ENCODE peak calls at places on chromosomes 16 and 17, in four cellular contexts. M, P, H and A are unnamed samples.
A peak's percentile ranks its signal among the peaks of the same experiment; 100 is the strongest.

GRCh38 chr17:40017422-40018080 is 2.3 kb downstream of the CSF3 start:
- DNase-seq in M (no peak), P (no peak), H (no peak), A (no peak)

GRCh38 chr16:11955713-11956123 is 9.3 kb upstream of the TNFRSF17 start:
- DNase-seq in M (no peak), P (no peak), H (no peak), A (no peak)

GRCh38 chr16:72284042-72284789 is 112.3 kb upstream of the PMFBP1 start:
- DNase-seq in M (no peak), P (no peak), H (no peak), A (no peak)

GRCh38 chr16:11613381-11614303 is 26.9 kb upstream of the LITAF start:
- DNase-seq in M (no peak), P (no peak), H (peak; percentile 65), A (peak; percentile 88)

GRCh38 chr16:78669994-78670393 is 570.5 kb downstream of the WWOX start:
- DNase-seq in M (no peak), P (no peak), H (no peak), A (no peak)

GRCh38 chr16:49596699-49597291 is 223.2 kb downstream of the C16orf78 start:
- DNase-seq in M (no peak), P (no peak), H (no peak), A (no peak)

GRCh38 chr17:35947156-35947585 is 3.7 kb upstream of the LYZL6 start:
- DNase-seq in M (peak; percentile 74), P (no peak), H (peak; percentile 54), A (peak; percentile 52)

GRCh38 chr16:83717814-83718213 is 90.0 kb upstream of the HSBP1 start:
- DNase-seq in M (no peak), P (no peak), H (no peak), A (no peak)

GRCh38 chr16:88977845-88978607 is 1.0 kb upstream of the CBFA2T3 start:
- DNase-seq in M (no peak), P (no peak), H (no peak), A (no peak)

GRCh38 chr17:38879878-38880727 is 10.2 kb downstream of the LASP1 start:
- DNase-seq in M (peak; percentile 79), P (no peak), H (no peak), A (no peak)

GRCh38 chr17:81396722-81397313 is 1.6 kb downstream of the BAHCC1 start:
- DNase-seq in M (peak; percentile 76), P (no peak), H (no peak), A (no peak)

GRCh38 chr17:82528484-82529265 is 9.1 kb downstream of the FOXK2 start:
- DNase-seq in M (no peak), P (no peak), H (no peak), A (no peak)

GRCh38 chr17:52754838-52755237 is 596.3 kb upstream of the CA10 start:
- DNase-seq in M (no peak), P (no peak), H (no peak), A (no peak)

GRCh38 chr16:17945080-17945601 is 391.4 kb downstream of the NPIPA8 start:
- DNase-seq in M (no peak), P (no peak), H (peak; percentile 14), A (no peak)

GRCh38 chr17:63702223-63702577 is 2.3 kb upstream of the LIMD2 start:
- DNase-seq in M (no peak), P (no peak), H (no peak), A (no peak)

GRCh38 chr16:81709369-81709900 is 69.7 kb upstream of the PLCG2 start:
- DNase-seq in M (no peak), P (no peak), H (no peak), A (no peak)

GRCh38 chr16:84391151-84391873 is 23.0 kb downstream of the ATP2C2 start:
- DNase-seq in M (no peak), P (no peak), H (no peak), A (no peak)

GRCh38 chr16:2515180-2515803 is 1.5 kb downstream of the ATP6V0C start:
- DNase-seq in M (no peak), P (no peak), H (peak; percentile 46), A (no peak)

GRCh38 chr16:50522324-50522723 is 25.9 kb upstream of the NKD1 start:
- DNase-seq in M (no peak), P (no peak), H (no peak), A (no peak)

GRCh38 chr17:77420804-77421634 is 280.2 kb downstream of the SEC14L1 start:
- DNase-seq in M (peak; percentile 74), P (no peak), H (peak; percentile 71), A (no peak)

GRCh38 chr16:53546988-53547391 is 44.0 kb upstream of the AKTIP start:
- DNase-seq in M (peak; percentile 63), P (no peak), H (peak; percentile 32), A (peak; percentile 59)

GRCh38 chr16:2429771-2430663 is 770 bp downstream of the CCNF start:
- DNase-seq in M (no peak), P (no peak), H (peak; percentile 38), A (peak; percentile 54)

GRCh38 chr16:53126390-53126789 is 71.6 kb downstream of the CHD9 start:
- DNase-seq in M (no peak), P (no peak), H (no peak), A (no peak)

GRCh38 chr17:63120406-63120805 is 154.4 kb downstream of the TANC2 start:
- DNase-seq in M (no peak), P (no peak), H (no peak), A (no peak)

GRCh38 chr17:81720267-81721071 is 8.4 kb downstream of the SLC25A10 start:
- DNase-seq in M (no peak), P (no peak), H (no peak), A (no peak)

GRCh38 chr17:77096570-77097214 is 44.1 kb upstream of the SEC14L1 start:
- DNase-seq in M (no peak), P (no peak), H (no peak), A (peak; percentile 41)

GRCh38 chr17:70144260-70144846 is 25.0 kb upstream of the KCNJ2 start:
- DNase-seq in M (no peak), P (no peak), H (no peak), A (peak; percentile 15)

GRCh38 chr16:53183442-53183841 is 128.7 kb downstream of the CHD9 start:
- DNase-seq in M (no peak), P (no peak), H (no peak), A (peak; percentile 21)

GRCh38 chr16:27795992-27796614 is 246.2 kb downstream of the KATNIP start:
- DNase-seq in M (peak; percentile 85), P (no peak), H (peak; percentile 35), A (peak; percentile 51)

GRCh38 chr16:55494994-55495421 is 13.9 kb upstream of the LPCAT2 start:
- DNase-seq in M (no peak), P (no peak), H (peak; percentile 39), A (peak; percentile 49)
- TF ChIP-seq CBFB in M (no peak), P (no peak), H (no peak), A (no peak)

DNA sequence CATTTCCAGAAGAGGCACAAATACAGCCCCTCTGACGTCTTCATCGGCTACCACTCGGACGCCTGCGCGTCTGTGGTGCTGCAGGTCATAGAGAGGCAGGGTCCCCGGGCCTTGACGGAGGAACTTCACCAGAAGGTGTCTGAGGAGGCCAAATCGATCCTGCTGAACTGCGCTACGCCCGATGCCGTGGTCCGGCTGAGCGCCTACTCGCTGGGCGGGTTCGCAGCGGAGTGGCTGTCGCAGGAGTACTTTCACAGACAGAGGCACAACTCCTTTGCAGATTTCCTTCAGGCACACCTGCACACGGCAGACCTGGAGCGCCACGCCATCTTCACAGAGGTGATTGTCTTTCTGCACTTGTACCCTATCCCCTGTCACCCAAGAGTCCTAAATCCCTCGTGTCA is 67.0 kb upstream of the ENDOV start:
- DNase-seq in M (no peak), P (no peak), H (no peak), A (no peak)
- TF ChIP-seq MAX in M (no peak), P (no peak), H (no peak), A (no peak)

GRCh38 chr16:13864689-13865088 is 55.3 kb upstream of the ERCC4 start:
- DNase-seq in M (no peak), P (no peak), H (no peak), A (no peak)
- TF ChIP-seq CBFB in M (no peak), P (no peak), H (no peak), A (no peak)

DNA sequence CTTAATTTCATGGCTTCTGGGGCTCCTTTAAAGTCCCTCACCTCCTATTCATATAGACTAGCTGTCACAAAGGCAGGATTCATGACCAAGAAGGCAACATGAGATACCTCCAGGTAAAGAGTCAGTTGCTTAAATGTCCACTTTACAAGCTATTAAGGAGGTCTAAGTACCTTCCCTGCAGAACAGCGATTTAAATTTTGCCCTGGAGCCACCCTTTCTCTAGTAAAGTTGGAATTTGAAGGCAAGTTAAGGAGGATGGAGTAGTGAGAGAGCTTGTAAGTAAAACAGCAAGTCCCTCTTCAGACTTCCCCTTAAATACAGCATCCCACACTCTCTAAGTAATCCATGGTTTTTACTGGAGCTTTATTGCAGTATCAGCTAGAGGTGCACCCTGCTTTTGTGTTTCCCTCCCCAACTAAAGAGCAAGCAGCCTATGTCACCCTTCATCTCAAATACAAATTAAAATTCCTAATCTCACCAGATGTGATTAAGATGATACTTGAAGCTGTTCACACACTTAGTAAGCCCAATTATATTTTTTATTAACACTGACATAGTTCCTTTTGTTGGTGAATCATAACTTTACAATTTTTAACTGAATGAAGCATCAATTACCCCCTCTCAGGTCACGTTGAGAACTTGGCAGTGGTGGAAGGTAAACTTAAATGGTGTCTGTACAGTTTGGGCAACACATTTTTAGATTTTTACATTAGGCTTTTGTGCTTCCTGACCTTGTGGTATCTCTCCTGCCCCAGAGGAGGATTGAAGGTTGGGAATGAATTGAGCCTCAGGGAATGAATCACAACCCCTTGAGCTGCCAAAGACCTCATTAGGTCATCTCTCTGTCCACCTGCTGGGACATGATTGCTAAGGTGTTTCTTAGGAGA is 108.9 kb downstream of the TANGO6 start:
- DNase-seq in M (no peak), P (no peak), H (no peak), A (no peak)
- TF ChIP-seq MAX in M (no peak), P (no peak), H (no peak), A (no peak)

GRCh38 chr17:65638221-65638940 is 76.9 kb upstream of the AXIN2 start:
- DNase-seq in M (no peak), P (no peak), H (no peak), A (peak; percentile 53)
- TF ChIP-seq CBFB in M (no peak), P (no peak), H (no peak), A (no peak)

GRCh38 chr16:69562818-69563217 is 2.9 kb upstream of the NFAT5 start:
- DNase-seq in M (no peak), P (no peak), H (no peak), A (no peak)

GRCh38 chr16:69561901-69562300 is 3.9 kb upstream of the NFAT5 start:
- DNase-seq in M (no peak), P (no peak), H (no peak), A (peak; percentile 72)

GRCh38 chr16:69565611-69566436 is at the start of gene NFAT5:
- DNase-seq in M (peak; percentile 88), P (no peak), H (peak; percentile 92), A (peak; percentile 92)

GRCh38 chr16:69564845-69565610 is 738 bp upstream of the NFAT5 start:
- DNase-seq in M (no peak), P (no peak), H (no peak), A (no peak)

GRCh38 chr16:69563605-69564580 is 1.9 kb upstream of the NFAT5 start:
- DNase-seq in M (no peak), P (peak; percentile 93), H (peak; percentile 20), A (peak; percentile 49)
- TF ChIP-seq MAX in M (no peak), P (no peak), H (no peak), A (no peak)

GRCh38 chr17:50481648-50482047 is 3.0 kb downstream of the RSAD1 start:
- DNase-seq in M (no peak), P (no peak), H (no peak), A (no peak)
- TF ChIP-seq CBFB in M (no peak), P (no peak), H (no peak), A (no peak)